ENCODE peak calls at places on chromosomes 7 and 10, in five cellular contexts. One of them, this sample, is unnamed.

GRCh38 chr10:48973065-48973464 is 33.4 kb upstream of the LRRC18 start:
- DNase-seq in neural progenitor cell: no peak
- DNase-seq in GM23248: peak; percentile 62
- DNase-seq in HCT116: no peak
- DNase-seq in GM23338: no peak
- DNase-seq in this sample: no peak

GRCh38 chr10:48555310-48556042 is 49.4 kb downstream of the ARHGAP22 start:
- DNase-seq in neural progenitor cell: no peak
- DNase-seq in GM23248: no peak
- DNase-seq in HCT116: no peak
- DNase-seq in GM23338: no peak
- DNase-seq in this sample: no peak

GRCh38 chr10:124704428-124704805 is 39.8 kb downstream of the FAM53B start:
- DNase-seq in neural progenitor cell: no peak
- DNase-seq in GM23248: no peak
- DNase-seq in HCT116: no peak
- DNase-seq in GM23338: no peak
- DNase-seq in this sample: no peak

GRCh38 chr7:94115316-94115715 is 111.2 kb upstream of the BET1 start:
- DNase-seq in neural progenitor cell: no peak
- DNase-seq in GM23248: peak; percentile 46
- DNase-seq in HCT116: no peak
- DNase-seq in GM23338: no peak
- DNase-seq in this sample: no peak

GRCh38 chr7:19932549-19933249 is 159.3 kb upstream of the TMEM196 start:
- DNase-seq in neural progenitor cell: no peak
- DNase-seq in GM23248: no peak
- DNase-seq in HCT116: no peak
- DNase-seq in GM23338: no peak
- DNase-seq in this sample: no peak

GRCh38 chr7:25995893-25996529 is 156.0 kb upstream of the NFE2L3 start:
- DNase-seq in neural progenitor cell: no peak
- DNase-seq in GM23248: no peak
- DNase-seq in HCT116: peak; percentile 18
- DNase-seq in GM23338: peak; percentile 24
- DNase-seq in this sample: no peak

GRCh38 chr7:2248984-2249694 is 7.1 kb downstream of the NUDT1 start:
- DNase-seq in neural progenitor cell: no peak
- DNase-seq in GM23248: peak; percentile 98
- DNase-seq in HCT116: no peak
- DNase-seq in GM23338: peak; percentile 52
- DNase-seq in this sample: peak; percentile 72

GRCh38 chr7:29194206-29194593 is 375 bp upstream of the CHN2 start:
- DNase-seq in neural progenitor cell: peak; percentile 72
- DNase-seq in GM23248: peak; percentile 10
- DNase-seq in HCT116: no peak
- DNase-seq in GM23338: peak; percentile 62
- DNase-seq in this sample: no peak

GRCh38 chr10:15169555-15170407 is 1.3 kb upstream of the NMT2 start:
- DNase-seq in neural progenitor cell: peak; percentile 7
- DNase-seq in GM23248: no peak
- DNase-seq in HCT116: no peak
- DNase-seq in GM23338: no peak
- DNase-seq in this sample: no peak

GRCh38 chr7:55237156-55237721 is 127.9 kb upstream of the LANCL2 start:
- DNase-seq in neural progenitor cell: no peak
- DNase-seq in GM23248: no peak
- DNase-seq in HCT116: no peak
- DNase-seq in GM23338: peak; percentile 25
- DNase-seq in this sample: no peak

GRCh38 chr7:131190146-131190545 is 137.5 kb upstream of the MKLN1 start:
- DNase-seq in neural progenitor cell: peak; percentile 4
- DNase-seq in GM23248: peak; percentile 69
- DNase-seq in HCT116: no peak
- DNase-seq in GM23338: peak; percentile 95
- DNase-seq in this sample: no peak

GRCh38 chr7:3218561-3219225 is 82.4 kb upstream of the SDK1 start:
- DNase-seq in neural progenitor cell: peak; percentile 12
- DNase-seq in GM23248: no peak
- DNase-seq in HCT116: no peak
- DNase-seq in GM23338: no peak
- DNase-seq in this sample: no peak

GRCh38 chr10:124917939-124918830 is 23.7 kb upstream of the ZRANB1 start:
- DNase-seq in neural progenitor cell: no peak
- DNase-seq in GM23248: peak; percentile 78
- DNase-seq in HCT116: no peak
- DNase-seq in GM23338: no peak
- DNase-seq in this sample: peak; percentile 9

GRCh38 chr10:70551971-70552422 is 50.5 kb downstream of the PRF1 start:
- DNase-seq in neural progenitor cell: no peak
- DNase-seq in GM23248: peak; percentile 23
- DNase-seq in HCT116: no peak
- DNase-seq in GM23338: no peak
- DNase-seq in this sample: no peak

GRCh38 chr10:99859585-99859984 is 77.1 kb downstream of the ABCC2 start:
- DNase-seq in neural progenitor cell: peak; percentile 56
- DNase-seq in GM23248: no peak
- DNase-seq in HCT116: peak; percentile 60
- DNase-seq in GM23338: peak; percentile 79
- DNase-seq in this sample: no peak

GRCh38 chr7:71521506-71521905 is 389.6 kb downstream of the GALNT17 start:
- DNase-seq in neural progenitor cell: no peak
- DNase-seq in GM23248: peak; percentile 73
- DNase-seq in HCT116: no peak
- DNase-seq in GM23338: no peak
- DNase-seq in this sample: no peak

GRCh38 chr7:77504951-77505350 is 32.1 kb upstream of the PTPN12 start:
- DNase-seq in neural progenitor cell: no peak
- DNase-seq in GM23248: no peak
- DNase-seq in HCT116: no peak
- DNase-seq in GM23338: no peak
- DNase-seq in this sample: no peak

GRCh38 chr10:59012839-59013238 is 163.6 kb upstream of the PHYHIPL start:
- DNase-seq in neural progenitor cell: no peak
- DNase-seq in GM23248: no peak
- DNase-seq in HCT116: no peak
- DNase-seq in GM23338: no peak
- DNase-seq in this sample: no peak

GRCh38 chr7:123784263-123784662 is 35.5 kb upstream of the WASL start:
- DNase-seq in neural progenitor cell: no peak
- DNase-seq in GM23248: no peak
- DNase-seq in HCT116: no peak
- DNase-seq in GM23338: no peak
- DNase-seq in this sample: no peak

GRCh38 chr10:88731296-88731695 is 25.2 kb downstream of the LIPK start:
- DNase-seq in neural progenitor cell: peak; percentile 29
- DNase-seq in GM23248: peak; percentile 12
- DNase-seq in HCT116: no peak
- DNase-seq in GM23338: peak; percentile 38
- DNase-seq in this sample: no peak

GRCh38 chr7:30562909-30563308 is 31.8 kb upstream of the GARS1 start:
- DNase-seq in neural progenitor cell: no peak
- DNase-seq in GM23248: no peak
- DNase-seq in HCT116: no peak
- DNase-seq in GM23338: no peak
- DNase-seq in this sample: no peak

GRCh38 chr7:132609906-132610520 is 33.7 kb upstream of the PLXNA4 start:
- DNase-seq in neural progenitor cell: no peak
- DNase-seq in GM23248: no peak
- DNase-seq in HCT116: no peak
- DNase-seq in GM23338: no peak
- DNase-seq in this sample: no peak

GRCh38 chr10:117455346-117455745 is 80.1 kb upstream of the PDZD8 start:
- DNase-seq in neural progenitor cell: no peak
- DNase-seq in GM23248: no peak
- DNase-seq in HCT116: no peak
- DNase-seq in GM23338: no peak
- DNase-seq in this sample: no peak

GRCh38 chr10:22779331-22780019 is 65.1 kb upstream of the PIP4K2A start:
- DNase-seq in neural progenitor cell: no peak
- DNase-seq in GM23248: no peak
- DNase-seq in HCT116: no peak
- DNase-seq in GM23338: no peak
- DNase-seq in this sample: no peak

GRCh38 chr10:30882281-30882680 is 149.4 kb downstream of the ZNF438 start:
- DNase-seq in neural progenitor cell: no peak
- DNase-seq in GM23248: no peak
- DNase-seq in HCT116: no peak
- DNase-seq in GM23338: no peak
- DNase-seq in this sample: no peak

GRCh38 chr7:20954711-20955641 is 168.3 kb upstream of the SP8 start:
- DNase-seq in neural progenitor cell: no peak
- DNase-seq in GM23248: no peak
- DNase-seq in HCT116: no peak
- DNase-seq in GM23338: peak; percentile 50
- DNase-seq in this sample: no peak

GRCh38 chr10:113020838-113021237 is 70.8 kb downstream of the TCF7L2 start:
- DNase-seq in neural progenitor cell: no peak
- DNase-seq in GM23248: peak; percentile 33
- DNase-seq in HCT116: no peak
- DNase-seq in GM23338: no peak
- DNase-seq in this sample: no peak

GRCh38 chr10:124534231-124534798 is 72.7 kb downstream of the LHPP start:
- DNase-seq in neural progenitor cell: peak; percentile 60
- DNase-seq in GM23248: no peak
- DNase-seq in HCT116: no peak
- DNase-seq in GM23338: peak; percentile 41
- DNase-seq in this sample: no peak

GRCh38 chr7:46764100-46764941 is 817.6 kb downstream of the TNS3 start:
- DNase-seq in neural progenitor cell: no peak
- DNase-seq in GM23248: peak; percentile 98
- DNase-seq in HCT116: peak; percentile 95
- DNase-seq in GM23338: no peak
- DNase-seq in this sample: no peak

GRCh38 chr10:26857991-26858706 is 2.6 kb downstream of the ABI1 start:
- DNase-seq in neural progenitor cell: no peak
- DNase-seq in GM23248: peak; percentile 76
- DNase-seq in HCT116: no peak
- DNase-seq in GM23338: peak; percentile 33
- DNase-seq in this sample: peak; percentile 47

GRCh38 chr10:17684537-17684936 is 40.6 kb downstream of the STAM start:
- DNase-seq in neural progenitor cell: no peak
- DNase-seq in GM23248: no peak
- DNase-seq in HCT116: no peak
- DNase-seq in GM23338: no peak
- DNase-seq in this sample: no peak

GRCh38 chr10:117184821-117185220 is 12.5 kb upstream of the KCNK18 start:
- DNase-seq in neural progenitor cell: no peak
- DNase-seq in GM23248: no peak
- DNase-seq in HCT116: no peak
- DNase-seq in GM23338: no peak
- DNase-seq in this sample: no peak

GRCh38 chr10:121078672-121079102 is 227.5 kb downstream of the WDR11 start:
- DNase-seq in neural progenitor cell: no peak
- DNase-seq in GM23248: no peak
- DNase-seq in HCT116: no peak
- DNase-seq in GM23338: no peak
- DNase-seq in this sample: no peak

DNA sequence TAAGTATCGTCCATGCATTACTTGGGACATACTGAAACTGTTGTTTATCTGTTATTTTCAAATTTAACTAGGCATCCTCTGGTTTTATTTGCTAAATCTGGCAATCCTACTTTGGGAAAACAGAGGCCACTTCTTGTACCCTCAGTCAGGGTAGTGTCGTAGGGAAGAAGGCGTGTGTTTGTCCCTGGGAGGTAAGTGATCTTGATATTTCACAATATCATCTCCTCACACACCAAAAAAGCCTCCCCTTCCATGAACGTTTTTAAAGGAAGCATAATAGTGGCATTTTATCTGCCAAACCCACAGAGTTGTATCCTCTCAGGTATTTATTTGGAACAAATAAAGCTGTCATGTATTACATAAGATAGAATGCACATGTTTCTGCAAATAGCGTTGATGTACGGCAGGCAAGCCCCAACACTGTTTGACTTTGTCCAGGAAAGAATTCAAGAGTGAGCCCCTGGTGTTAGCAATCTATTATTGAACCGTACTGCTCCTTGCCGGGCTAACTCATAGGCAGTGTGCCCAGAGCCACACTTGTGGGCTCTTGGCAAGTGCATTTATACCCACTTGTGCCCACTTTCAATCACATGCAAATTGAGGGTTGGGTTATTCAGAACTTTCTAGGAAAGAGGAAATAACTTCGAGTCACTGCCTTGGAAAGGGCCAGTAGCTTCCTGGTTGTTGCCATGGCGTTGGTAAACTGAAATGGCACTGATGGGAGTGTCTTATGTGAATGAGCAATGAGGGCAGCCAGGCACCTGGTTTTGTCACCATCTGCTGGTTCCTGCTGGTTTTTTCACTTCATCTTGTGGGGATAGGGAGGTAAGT is 266.0 kb downstream of the USP6NL start:
- DNase-seq in neural progenitor cell: peak; percentile 24
- DNase-seq in GM23248: peak; percentile 21
- DNase-seq in HCT116: peak; percentile 61
- DNase-seq in GM23338: peak; percentile 83
- DNase-seq in this sample: no peak
- TF ChIP-seq EZH2phosphoT487 in neural progenitor cell: no peak
- TF ChIP-seq EZH2phosphoT487 in GM23248: no peak
- TF ChIP-seq EZH2phosphoT487 in HCT116: no peak
- TF ChIP-seq EZH2phosphoT487 in GM23338: no peak
- TF ChIP-seq EZH2phosphoT487 in this sample: no peak

GRCh38 chr10:101227765-101228681 is 1.2 kb downstream of the LBX1 start:
- DNase-seq in neural progenitor cell: peak; percentile 84
- DNase-seq in GM23248: peak; percentile 30
- DNase-seq in HCT116: no peak
- DNase-seq in GM23338: peak; percentile 62
- DNase-seq in this sample: no peak
- TF ChIP-seq EZH2 in neural progenitor cell: peak; percentile 44
- TF ChIP-seq EZH2 in GM23248: peak; percentile 93
- TF ChIP-seq EZH2 in HCT116: no peak
- TF ChIP-seq EZH2 in GM23338: peak; percentile 99
- TF ChIP-seq EZH2 in this sample: no peak

GRCh38 chr10:76310681-76311080 is 879.3 kb downstream of the LRMDA start:
- DNase-seq in neural progenitor cell: no peak
- DNase-seq in GM23248: no peak
- DNase-seq in HCT116: no peak
- DNase-seq in GM23338: no peak
- DNase-seq in this sample: no peak

GRCh38 chr10:76306859-76307258 is 875.4 kb downstream of the LRMDA start:
- DNase-seq in neural progenitor cell: no peak
- DNase-seq in GM23248: peak; percentile 65
- DNase-seq in HCT116: no peak
- DNase-seq in GM23338: no peak
- DNase-seq in this sample: no peak

GRCh38 chr10:76311752-76312699 is 880.6 kb downstream of the LRMDA start:
- DNase-seq in neural progenitor cell: peak; percentile 79
- DNase-seq in GM23248: peak; percentile 45
- DNase-seq in HCT116: peak; percentile 8
- DNase-seq in GM23338: peak; percentile 81
- DNase-seq in this sample: peak; percentile 21

GRCh38 chr10:76308946-76309529 is 877.6 kb downstream of the LRMDA start:
- DNase-seq in neural progenitor cell: peak; percentile 85
- DNase-seq in GM23248: no peak
- DNase-seq in HCT116: no peak
- DNase-seq in GM23338: peak; percentile 27
- DNase-seq in this sample: no peak

GRCh38 chr10:76309744-76310441 is 878.5 kb downstream of the LRMDA start:
- DNase-seq in neural progenitor cell: no peak
- DNase-seq in GM23248: peak; percentile 68
- DNase-seq in HCT116: no peak
- DNase-seq in GM23338: no peak
- DNase-seq in this sample: no peak
- TF ChIP-seq EZH2phosphoT487 in neural progenitor cell: no peak
- TF ChIP-seq EZH2phosphoT487 in GM23248: peak; percentile 79
- TF ChIP-seq EZH2phosphoT487 in HCT116: no peak
- TF ChIP-seq EZH2phosphoT487 in GM23338: no peak
- TF ChIP-seq EZH2phosphoT487 in this sample: no peak

GRCh38 chr10:52308251-52309031 is 5.6 kb upstream of the DKK1 start:
- DNase-seq in neural progenitor cell: peak; percentile 92
- DNase-seq in GM23248: peak; percentile 87
- DNase-seq in HCT116: no peak
- DNase-seq in GM23338: peak; percentile 82
- DNase-seq in this sample: peak; percentile 70
- TF ChIP-seq EZH2 in neural progenitor cell: peak; percentile 42
- TF ChIP-seq EZH2 in GM23248: no peak
- TF ChIP-seq EZH2 in HCT116: no peak
- TF ChIP-seq EZH2 in GM23338: peak; percentile 36
- TF ChIP-seq EZH2 in this sample: no peak